ENCODE peak calls at places on chromosome 17, in seven cellular contexts. One of them, this sample, is unnamed.

GRCh38 chr17:78421534-78422266 is 43.3 kb downstream of the PGS1 start:
- DNase-seq in HCEC 1CT: peak
- DNase-seq in right atrium auricular region: no peak
- DNase-seq in iPS DF 6.9: peak
- DNase-seq in ELF-1: peak
- DNase-seq in BJ: peak
- DNase-seq in substantia nigra: peak
- DNase-seq in this sample: peak

GRCh38 chr17:79106958-79107357 is 32.3 kb downstream of the ENGASE start:
- DNase-seq in HCEC 1CT: no peak
- DNase-seq in right atrium auricular region: no peak
- DNase-seq in BJ: no peak
- DNase-seq in iPS DF 6.9: no peak
- DNase-seq in ELF-1: no peak
- DNase-seq in substantia nigra: no peak
- DNase-seq in this sample: no peak

GRCh38 chr17:62581769-62582168 is 45.7 kb upstream of the MRC2 start:
- DNase-seq in substantia nigra: no peak
- DNase-seq in right atrium auricular region: no peak
- DNase-seq in BJ: no peak
- DNase-seq in HCEC 1CT: peak
- DNase-seq in iPS DF 6.9: no peak
- DNase-seq in ELF-1: no peak
- DNase-seq in this sample: no peak

GRCh38 chr17:39573447-39574298 is 34.0 kb downstream of the NEUROD2 start:
- DNase-seq in right atrium auricular region: peak
- DNase-seq in iPS DF 6.9: no peak
- DNase-seq in HCEC 1CT: peak
- DNase-seq in substantia nigra: peak
- DNase-seq in ELF-1: peak
- DNase-seq in BJ: peak
- DNase-seq in this sample: no peak

GRCh38 chr17:74213897-74214386 is 571 bp downstream of the TTYH2 start:
- DNase-seq in substantia nigra: peak
- DNase-seq in right atrium auricular region: no peak
- DNase-seq in ELF-1: no peak
- DNase-seq in HCEC 1CT: no peak
- DNase-seq in iPS DF 6.9: no peak
- DNase-seq in BJ: no peak
- DNase-seq in this sample: no peak

GRCh38 chr17:38674013-38674748 is 576 bp downstream of the EPOP start:
- DNase-seq in HCEC 1CT: no peak
- DNase-seq in iPS DF 6.9: no peak
- DNase-seq in BJ: no peak
- DNase-seq in ELF-1: peak
- DNase-seq in right atrium auricular region: no peak
- DNase-seq in substantia nigra: peak
- DNase-seq in this sample: no peak

GRCh38 chr17:67911038-67911782 is 85.1 kb downstream of the C17orf58 start:
- DNase-seq in right atrium auricular region: no peak
- DNase-seq in iPS DF 6.9: no peak
- DNase-seq in BJ: no peak
- DNase-seq in HCEC 1CT: no peak
- DNase-seq in substantia nigra: no peak
- DNase-seq in ELF-1: no peak
- DNase-seq in this sample: no peak

GRCh38 chr17:64773836-64774761 is 112.0 kb upstream of the SMURF2 start:
- DNase-seq in right atrium auricular region: peak
- DNase-seq in ELF-1: peak
- DNase-seq in HCEC 1CT: peak
- DNase-seq in BJ: no peak
- DNase-seq in iPS DF 6.9: no peak
- DNase-seq in substantia nigra: peak
- DNase-seq in this sample: no peak

GRCh38 chr17:6549384-6550036 is 6.8 kb downstream of the PITPNM3 start:
- DNase-seq in BJ: no peak
- DNase-seq in right atrium auricular region: no peak
- DNase-seq in iPS DF 6.9: no peak
- DNase-seq in ELF-1: no peak
- DNase-seq in substantia nigra: peak
- DNase-seq in HCEC 1CT: no peak
- DNase-seq in this sample: no peak